ENCODE peak calls at places on chromosomes 11 and 22, in four cellular contexts. M, J, K and A are unnamed samples.

GRCh38 chr11:62444835-62445234 is 26.0 kb downstream of the SCGB1A1 start:
- DNase-seq in M (no peak), J (no peak), K (no peak), A (no peak)

GRCh38 chr22:35821654-35822053 is 104.0 kb downstream of the APOL5 start:
- DNase-seq in M (no peak), J (no peak), K (no peak), A (no peak)

GRCh38 chr11:1435820-1436467 is 46.2 kb downstream of the BRSK2 start:
- DNase-seq in M (no peak), J (no peak), K (no peak), A (no peak)

GRCh38 chr22:19974935-19975706 is 33.5 kb upstream of the TXNRD2 start:
- DNase-seq in M (no peak), J (no peak), K (no peak), A (no peak)

GRCh38 chr11:84969103-84969502 is 658.0 kb downstream of the DLG2 start:
- DNase-seq in M (peak), J (no peak), K (no peak), A (peak)

GRCh38 chr11:65421204-65422103 is 1.1 kb upstream of the NEAT1 start:
- DNase-seq in M (peak), J (peak), K (peak), A (peak)

GRCh38 chr22:20803696-20804324 is 29.9 kb downstream of the SERPIND1 start:
- DNase-seq in M (peak), J (peak), K (no peak), A (peak)

GRCh38 chr11:94740975-94741707 is 27.0 kb upstream of the AMOTL1 start:
- DNase-seq in M (peak), J (peak), K (peak), A (peak)

GRCh38 chr11:35555238-35555887 is 29.9 kb upstream of the PAMR1 start:
- DNase-seq in M (peak), J (no peak), K (no peak), A (peak)

GRCh38 chr11:112238041-112238440 is 11.8 kb downstream of the PTS start:
- DNase-seq in M (no peak), J (no peak), K (no peak), A (peak)

GRCh38 chr11:12066799-12067508 is 43.4 kb upstream of the MICAL2 start:
- DNase-seq in M (peak), J (no peak), K (peak), A (peak)

GRCh38 chr11:97751405-97751804 is 1269.3 kb upstream of the CNTN5 start:
- DNase-seq in M (no peak), J (no peak), K (no peak), A (no peak)

GRCh38 chr11:2582958-2583604 is 116.7 kb downstream of the KCNQ1OT1 start:
- DNase-seq in M (no peak), J (no peak), K (no peak), A (no peak)

GRCh38 chr11:84747871-84748270 is 879.3 kb downstream of the DLG2 start:
- DNase-seq in M (no peak), J (no peak), K (no peak), A (no peak)

GRCh38 chr11:79708319-79708928 is 267.6 kb upstream of the TENM4 start:
- DNase-seq in M (peak), J (no peak), K (peak), A (peak)

GRCh38 chr22:31474743-31475142 is 14.9 kb downstream of the EIF4ENIF1 start:
- DNase-seq in M (peak), J (no peak), K (no peak), A (peak)

GRCh38 chr11:47271328-47271727 is 1.4 kb downstream of the MADD start:
- DNase-seq in M (no peak), J (no peak), K (no peak), A (no peak)

GRCh38 chr11:20057055-20057943 is 103.0 kb downstream of the DBX1 start:
- DNase-seq in M (no peak), J (no peak), K (peak), A (peak)

GRCh38 chr22:48858121-48858520 is 969.6 kb downstream of the BRD1 start:
- DNase-seq in M (no peak), J (no peak), K (no peak), A (no peak)

GRCh38 chr11:74262725-74263124 is 48.7 kb downstream of the P4HA3 start:
- DNase-seq in M (no peak), J (no peak), K (no peak), A (no peak)

GRCh38 chr11:124644426-124645280 is 22.0 kb downstream of the TBRG1 start:
- DNase-seq in M (peak), J (peak), K (peak), A (peak)

GRCh38 chr11:65439331-65440181 is 17.0 kb downstream of the NEAT1 start:
- DNase-seq in M (peak), J (no peak), K (no peak), A (peak)

GRCh38 chr11:110759972-110760381 is 47.7 kb upstream of the ARHGAP20 start:
- DNase-seq in M (peak), J (no peak), K (no peak), A (peak)

GRCh38 chr11:34359548-34359891 is 1.7 kb upstream of the ABTB2 start:
- DNase-seq in M (no peak), J (peak), K (no peak), A (no peak)

GRCh38 chr22:46626911-46627805 is 7.0 kb downstream of the GRAMD4 start:
- DNase-seq in M (no peak), J (no peak), K (peak), A (no peak)

GRCh38 chr11:60918941-60919275 is 5.0 kb downstream of the TMEM109 start:
- DNase-seq in M (peak), J (no peak), K (peak), A (peak)

GRCh38 chr22:25008666-25009065 is 56.1 kb downstream of the KIAA1671 start:
- DNase-seq in M (no peak), J (no peak), K (peak), A (no peak)

GRCh38 chr22:41123151-41123550 is 30.8 kb downstream of the EP300 start:
- DNase-seq in M (no peak), J (no peak), K (no peak), A (no peak)

GRCh38 chr22:23216331-23217170 is 36.2 kb downstream of the BCR start:
- DNase-seq in M (no peak), J (no peak), K (no peak), A (no peak)

GRCh38 chr11:43573233-43573632 is 107.3 kb upstream of the HSD17B12 start:
- DNase-seq in M (peak), J (peak), K (no peak), A (no peak)
- TF ChIP-seq EZH2 in M (no peak), J (no peak), K (no peak), A (no peak)

GRCh38 chr11:120256779-120257178 is 16.8 kb downstream of the POU2F3 start:
- DNase-seq in M (no peak), J (no peak), K (no peak), A (no peak)

GRCh38 chr11:120257346-120257745 is 17.4 kb downstream of the POU2F3 start:
- DNase-seq in M (no peak), J (no peak), K (no peak), A (no peak)

GRCh38 chr11:120254788-120255518 is 15.0 kb downstream of the POU2F3 start:
- DNase-seq in M (no peak), J (no peak), K (no peak), A (no peak)

GRCh38 chr11:120256178-120256577 is 16.2 kb downstream of the POU2F3 start:
- DNase-seq in M (no peak), J (no peak), K (no peak), A (no peak)

DNA sequence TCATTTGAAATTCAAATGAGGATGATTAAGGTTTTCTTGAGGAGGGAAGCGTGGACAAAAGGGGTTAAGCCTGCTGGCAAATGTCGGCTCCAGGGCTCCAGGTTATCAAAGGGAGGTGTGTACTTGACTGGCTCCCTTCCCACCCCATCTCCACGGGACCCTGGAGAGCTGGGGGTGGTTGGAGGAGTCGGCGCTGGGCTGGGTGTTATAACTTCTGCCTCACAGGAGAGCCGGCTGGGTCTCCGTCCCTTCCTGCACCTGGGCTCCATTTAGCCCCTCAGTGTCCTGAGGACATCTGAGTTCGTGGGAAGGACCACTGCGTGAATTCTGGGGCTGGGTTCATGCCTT is 15.6 kb downstream of the POU2F3 start:
- DNase-seq in M (no peak), J (no peak), K (no peak), A (no peak)
- H3K9ac ChIP-seq in M (no peak), J (no peak), K (no peak), A (no peak)

DNA sequence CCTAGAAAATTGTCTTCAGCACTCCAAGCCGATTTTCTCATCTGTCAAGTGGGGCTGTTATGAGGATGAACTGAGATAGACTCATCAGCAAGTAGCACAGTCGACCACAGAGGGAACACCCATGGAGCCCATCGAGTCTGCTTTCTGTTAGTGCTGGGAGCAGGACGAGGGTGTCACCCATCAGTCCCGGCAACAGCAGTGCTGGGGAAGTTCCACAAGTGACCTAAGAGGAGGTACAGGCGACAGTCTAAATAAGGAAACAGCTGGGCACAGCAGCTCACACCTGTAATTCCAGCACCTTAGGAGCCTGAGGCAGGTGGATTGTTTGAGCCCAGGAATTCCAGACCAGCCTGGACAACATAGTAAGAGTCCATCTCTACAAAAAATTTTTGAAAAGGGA is 9.7 kb downstream of the RTL6 start:
- DNase-seq in M (no peak), J (no peak), K (no peak), A (no peak)
- TF ChIP-seq EZH2 in M (no peak), J (no peak), K (no peak), A (no peak)

DNA sequence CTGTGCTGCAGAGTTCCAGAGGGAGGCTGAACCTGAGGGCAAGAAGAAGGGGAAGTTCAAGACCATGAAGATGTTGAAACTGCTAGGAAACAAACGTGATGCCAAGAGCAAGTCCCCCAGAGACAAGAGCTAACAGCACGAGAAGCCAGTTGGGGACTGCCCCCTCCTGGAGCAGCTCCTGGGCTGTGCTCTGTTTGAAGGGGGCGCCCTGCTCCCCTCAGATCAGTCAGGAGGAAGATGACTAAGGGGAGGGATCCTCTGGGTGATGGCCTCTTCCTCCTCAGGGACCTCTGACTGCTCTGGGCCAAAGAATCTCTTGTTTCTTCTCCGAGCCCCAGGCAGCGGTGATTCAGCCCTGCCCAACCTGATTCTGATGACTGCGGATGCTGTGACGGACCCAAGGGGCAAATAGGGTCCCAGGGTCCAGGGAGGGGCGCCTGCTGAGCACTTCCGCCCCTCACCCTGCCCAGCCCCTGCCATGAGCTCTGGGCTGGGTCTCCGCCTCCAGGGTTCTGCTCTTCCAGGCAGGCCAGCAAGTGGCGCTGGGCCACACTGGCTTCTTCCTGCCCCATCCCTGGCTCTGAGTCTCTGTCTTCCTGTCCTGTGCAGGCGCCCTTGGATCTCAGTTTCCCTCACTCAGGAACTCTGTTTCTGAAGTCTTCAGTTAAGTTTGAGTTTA is 12.6 kb downstream of the C22orf23 start:
- DNase-seq in M (peak), J (no peak), K (no peak), A (no peak)
- H3K9ac ChIP-seq in M (no peak), J (no peak), K (no peak), A (no peak)

GRCh38 chr11:101126551-101127347 is 2.9 kb downstream of the PGR start:
- DNase-seq in M (peak), J (no peak), K (no peak), A (peak)

GRCh38 chr11:101127348-101127698 is 2.3 kb downstream of the PGR start:
- DNase-seq in M (peak), J (no peak), K (peak), A (no peak)

GRCh38 chr11:101127699-101128570 is 1.7 kb downstream of the PGR start:
- DNase-seq in M (peak), J (no peak), K (no peak), A (peak)

GRCh38 chr11:101129203-101129943 is at the start of gene PGR:
- DNase-seq in M (peak), J (no peak), K (no peak), A (no peak)

DNA sequence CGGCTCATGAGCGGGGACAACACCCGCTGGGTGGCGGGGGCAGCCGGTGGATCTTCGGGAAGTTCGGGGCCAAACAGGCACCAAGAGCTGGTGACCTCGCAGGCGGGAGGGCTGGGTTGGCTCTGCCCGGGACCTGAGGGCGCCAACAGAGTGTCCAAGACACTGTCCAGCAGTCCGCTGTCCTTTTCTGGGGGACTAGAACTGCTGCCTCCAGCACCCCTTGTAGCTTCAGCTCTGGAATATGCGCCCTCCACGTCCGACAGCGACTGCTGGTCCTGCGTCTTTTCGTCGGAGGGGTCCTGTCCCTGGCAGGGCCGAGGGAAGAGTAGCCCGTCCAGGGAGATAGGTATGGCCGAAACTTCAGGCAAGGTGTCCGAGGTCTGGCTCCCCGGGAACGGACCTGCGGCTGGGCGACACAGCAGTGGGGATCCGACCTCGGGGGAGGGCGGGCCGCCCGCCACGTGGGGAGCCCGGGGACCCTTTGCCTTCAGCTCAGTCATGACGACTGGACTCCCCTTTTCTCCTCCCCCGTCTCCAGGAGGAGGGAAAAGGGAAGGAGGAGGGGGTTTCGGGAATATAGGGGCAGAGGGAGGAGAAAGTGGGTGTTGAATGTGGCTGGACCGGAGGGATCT is 926 bp downstream of the PGR start:
- DNase-seq in M (no peak), J (no peak), K (no peak), A (no peak)
- TF ChIP-seq EZH2 in M (peak), J (no peak), K (peak), A (no peak)

GRCh38 chr11:27162237-27162636 is 121.6 kb downstream of the BBOX1 start:
- DNase-seq in M (no peak), J (no peak), K (no peak), A (no peak)

GRCh38 chr11:27153136-27153535 is 112.5 kb downstream of the BBOX1 start:
- DNase-seq in M (no peak), J (no peak), K (peak), A (peak)

GRCh38 chr11:27161071-27161470 is 120.5 kb downstream of the BBOX1 start:
- DNase-seq in M (peak), J (no peak), K (peak), A (peak)

GRCh38 chr11:27158763-27159679 is 118.4 kb downstream of the BBOX1 start:
- DNase-seq in M (peak), J (peak), K (peak), A (peak)
- H3K9ac ChIP-seq in M (no peak), J (no peak), K (no peak), A (no peak)